ENCODE peak calls at places on chromosomes 16 and 17, in eight cellular contexts. G is stimulated activated naive CD8-positive, alpha-beta T cell treated with anti-CD3 and anti-CD28 coated beads, Interleukin-15, amount 100 ng/mL, for 72 hours; R is AG10803; N is tibial nerve; F is activated CD4-positive, alpha-beta memory T cell treated with anti-CD3 and anti-CD28 coated beads, Interleukin-2, amount 10 ng/mL, durations not matched to agents 7 days and 5 days; X is activated T-cell treated with anti-CD3 and anti-CD28 coated beads, Interleukin-2, amount 50 U/mL, for 72 hours; S is renal cortical epithelial cell; A is hippocampal formation. Y is an unnamed sample.

GRCh38 chr17:16417896-16418683 is 2.7 kb downstream of the TRPV2 start:
- DNase-seq in G (no peak), R (peak; percentile 76), N (no peak), F (no peak), X (no peak), S (peak; percentile 69), A (no peak), Y (no peak)

GRCh38 chr17:68461589-68461988 is 4.3 kb upstream of the WIPI1 start:
- DNase-seq in G (peak; percentile 75), R (no peak), N (no peak), F (peak; percentile 70), X (peak; percentile 71), S (no peak), A (no peak), Y (no peak)

GRCh38 chr16:57446530-57447141 is 549 bp downstream of the CIAPIN1 start:
- DNase-seq in G (peak; percentile 27), R (peak; percentile 16), N (peak; percentile 17), F (peak; percentile 36), X (peak; percentile 28), S (peak; percentile 43), A (no peak), Y (peak; percentile 14)

GRCh38 chr17:63685578-63685977 is 14.3 kb downstream of the LIMD2 start:
- DNase-seq in G (no peak), R (no peak), N (no peak), F (no peak), X (no peak), S (no peak), A (no peak), Y (no peak)

GRCh38 chr16:47965439-47965838 is 190.4 kb downstream of the ABCC12 start:
- DNase-seq in G (no peak), R (peak; percentile 16), N (no peak), F (no peak), X (no peak), S (peak; percentile 21), A (peak; percentile 41), Y (no peak)

GRCh38 chr17:47721725-47722124 is 11.3 kb upstream of the TBX21 start:
- DNase-seq in G (no peak), R (no peak), N (no peak), F (no peak), X (no peak), S (no peak), A (no peak), Y (no peak)

GRCh38 chr17:77476920-77477805 is 336.4 kb downstream of the SEC14L1 start:
- DNase-seq in G (peak; percentile 39), R (peak; percentile 99), N (peak; percentile 74), F (no peak), X (peak; percentile 35), S (peak; percentile 93), A (peak; percentile 30), Y (peak; percentile 38)

GRCh38 chr17:43020789-43021738 is 1.1 kb downstream of the VAT1 start:
- DNase-seq in G (no peak), R (peak; percentile 77), N (peak; percentile 84), F (no peak), X (no peak), S (peak; percentile 49), A (no peak), Y (peak; percentile 81)